ENCODE peak calls at places on chromosomes 6 and 20, in six cellular contexts. W, R, P, K, S and C are unnamed samples.

GRCh38 chr6:82954937-82955577 is 110.6 kb downstream of the UBE3D start:
- DNase-seq in P (no peak), W (no peak), S (peak), R (no peak), K (peak), C (no peak)

GRCh38 chr6:22653980-22654610 is 84.7 kb downstream of the HDGFL1 start:
- DNase-seq in P (no peak), R (no peak), S (no peak), W (no peak), K (peak), C (no peak)

GRCh38 chr20:63457737-63458136 is 14.7 kb downstream of the KCNQ2 start:
- DNase-seq in K (peak), R (no peak), P (no peak), S (no peak), W (peak), C (peak)

GRCh38 chr20:36132802-36133211 is 21.7 kb upstream of the EPB41L1 start:
- DNase-seq in K (no peak), S (no peak), W (no peak), P (no peak), R (no peak), C (no peak)

GRCh38 chr6:99346595-99346994 is 2.9 kb downstream of the FAXC start:
- DNase-seq in W (no peak), K (no peak), P (no peak), S (no peak), R (no peak), C (no peak)

GRCh38 chr6:134267917-134268361 is 50.0 kb downstream of the SGK1 start:
- DNase-seq in P (no peak), S (no peak), W (no peak), R (no peak), K (peak), C (no peak)

GRCh38 chr20:21719592-21720214 is 14.2 kb downstream of the PAX1 start:
- DNase-seq in R (peak), P (no peak), W (peak), K (peak), S (peak), C (peak)

GRCh38 chr20:9015984-9016324 is 52.9 kb upstream of the PLCB4 start:
- DNase-seq in W (no peak), P (no peak), S (no peak), K (peak), R (no peak), C (no peak)

GRCh38 chr6:11851405-11851804 is 72.8 kb upstream of the ADTRP start:
- DNase-seq in W (peak), P (no peak), R (no peak), S (no peak), K (peak), C (peak)

GRCh38 chr6:91716361-91716760 is 1129.5 kb upstream of the MAP3K7 start:
- DNase-seq in S (no peak), W (no peak), R (no peak), P (no peak), K (no peak), C (no peak)

GRCh38 chr6:141097471-141097870 is 1035.3 kb upstream of the GJE1 start:
- DNase-seq in R (no peak), W (no peak), P (no peak), K (peak), S (no peak), C (no peak)

GRCh38 chr6:36559394-36559793 is 12.1 kb upstream of the STK38 start:
- DNase-seq in P (no peak), R (no peak), S (no peak), K (no peak), W (no peak), C (no peak)

GRCh38 chr6:38542031-38542430 is 97.7 kb downstream of the BTBD9 start:
- DNase-seq in S (peak), R (no peak), P (no peak), K (peak), W (no peak), C (no peak)

GRCh38 chr6:75210885-75211739 is 5.3 kb upstream of the COL12A1 start:
- DNase-seq in R (no peak), P (no peak), K (peak), S (peak), W (no peak), C (peak)

GRCh38 chr6:97203343-97203742 is 79.7 kb downstream of the MMS22L start:
- DNase-seq in P (no peak), W (no peak), R (no peak), K (peak), S (peak), C (peak)

GRCh38 chr6:55239099-55239498 is 64.8 kb downstream of the HCRTR2 start:
- DNase-seq in S (no peak), R (no peak), P (no peak), W (no peak), K (no peak), C (no peak)

GRCh38 chr20:53390780-53391179 is 202.9 kb downstream of the ZNF217 start:
- DNase-seq in K (no peak), R (no peak), W (no peak), P (no peak), S (no peak), C (no peak)

GRCh38 chr6:132813173-132813856 is 1.1 kb upstream of the RPS12 start:
- DNase-seq in P (peak), R (no peak), S (no peak), K (peak), W (no peak), C (peak)

GRCh38 chr6:44072959-44073611 is 54.2 kb downstream of the MRPL14 start:
- DNase-seq in W (no peak), S (no peak), P (peak), K (peak), R (no peak), C (peak)

GRCh38 chr6:132131777-132132176 is 180.6 kb upstream of the CCN2 start:
- DNase-seq in S (peak), K (peak), W (peak), R (peak), P (no peak), C (peak)

GRCh38 chr20:9711872-9712271 is 127.0 kb downstream of the PAK5 start:
- DNase-seq in P (no peak), W (no peak), K (no peak), S (no peak), R (no peak), C (no peak)

GRCh38 chr20:3471397-3472021 is 691 bp downstream of the ATRN start:
- DNase-seq in P (no peak), W (no peak), K (no peak), S (no peak), R (no peak), C (peak)

GRCh38 chr20:45611054-45611453 is 18.5 kb upstream of the WFDC10A start:
- DNase-seq in P (no peak), S (peak), W (peak), K (peak), R (no peak), C (peak)

DNA sequence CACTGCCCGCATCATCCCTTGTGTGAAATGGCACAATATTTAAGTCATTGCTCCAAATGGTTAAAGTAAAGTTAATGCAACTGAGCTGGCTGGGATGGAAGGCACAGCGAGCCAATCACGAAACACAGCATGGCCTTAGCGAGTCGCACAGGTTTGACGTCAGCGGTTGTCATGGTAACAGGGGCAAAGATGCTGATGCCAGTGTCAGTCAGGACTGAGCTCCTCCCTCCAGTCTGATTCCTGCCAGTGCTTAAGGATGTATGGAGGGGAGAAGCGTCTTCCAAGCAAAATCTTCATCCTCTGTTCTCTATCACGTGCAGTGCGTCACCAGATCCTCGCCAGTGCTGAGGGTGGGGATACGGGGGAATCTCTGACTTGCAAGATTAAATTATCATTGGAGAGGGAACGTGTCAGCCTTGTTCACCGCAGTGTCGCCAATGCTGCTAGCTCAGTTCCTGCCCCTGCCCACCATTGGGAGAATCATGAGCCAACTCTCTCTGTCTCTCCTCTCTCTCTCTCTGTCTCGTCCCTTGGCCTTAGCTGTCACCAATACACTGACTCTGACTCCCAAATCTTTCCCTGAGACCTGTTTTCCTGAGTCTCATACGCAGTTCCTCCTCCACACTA is 24.5 kb downstream of the TSPYL4 start:
- DNase-seq in W (no peak), K (peak), S (peak), R (no peak), P (no peak), C (peak)
- H3K4me3 ChIP-seq in W (no peak), K (no peak), S (peak), R (peak), P (no peak), C (no peak)

GRCh38 chr6:124955108-124955851 is 7.0 kb upstream of the RNF217 start:
- DNase-seq in K (no peak), W (no peak), R (no peak), P (no peak), S (no peak), C (peak)
- H3K4me3 ChIP-seq in K (no peak), W (no peak), R (no peak), P (no peak), S (no peak), C (no peak)

DNA sequence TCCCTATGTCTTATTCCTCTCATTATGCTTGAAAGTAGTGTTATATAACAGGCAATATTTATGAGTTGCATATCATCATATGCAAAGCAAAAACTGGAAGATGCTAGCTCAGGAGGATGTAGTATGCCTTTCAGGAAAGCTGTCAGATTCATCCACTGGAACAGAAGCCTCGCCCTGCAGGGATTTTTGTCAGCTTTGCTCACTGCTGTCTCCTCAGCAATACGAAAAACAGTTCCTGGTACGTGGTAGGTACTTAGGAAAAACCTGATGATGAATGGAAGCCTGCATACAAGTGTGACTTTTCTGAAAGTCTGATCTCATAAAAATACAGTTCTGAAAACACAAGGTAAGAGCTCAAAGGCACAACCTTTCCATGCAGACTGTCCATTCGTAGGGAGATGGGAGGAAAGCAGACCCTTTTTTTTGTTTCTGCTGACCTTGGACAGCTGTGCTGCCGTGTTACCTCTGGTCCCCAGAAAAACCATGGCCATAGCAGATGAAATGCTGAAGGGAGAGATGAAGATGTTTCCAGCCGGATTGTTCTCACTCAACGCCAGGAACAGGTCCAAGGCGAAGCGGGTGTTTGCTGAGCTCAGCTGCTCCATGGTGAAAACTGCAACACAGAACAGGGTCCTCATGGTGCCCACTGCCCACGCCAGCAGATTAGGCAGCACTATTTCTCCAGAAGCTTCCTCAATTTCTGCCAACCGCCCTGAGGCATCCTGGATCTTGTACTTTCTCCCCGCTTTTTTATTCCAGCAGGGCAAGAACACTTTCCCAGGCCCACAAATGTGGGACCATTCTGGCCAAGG is 1.5 kb downstream of the SERPINB1 start:
- DNase-seq in W (no peak), S (no peak), R (no peak), K (peak), P (no peak), C (no peak)
- H3K4me3 ChIP-seq in W (peak), S (peak), R (peak), K (peak), P (peak), C (peak)

DNA sequence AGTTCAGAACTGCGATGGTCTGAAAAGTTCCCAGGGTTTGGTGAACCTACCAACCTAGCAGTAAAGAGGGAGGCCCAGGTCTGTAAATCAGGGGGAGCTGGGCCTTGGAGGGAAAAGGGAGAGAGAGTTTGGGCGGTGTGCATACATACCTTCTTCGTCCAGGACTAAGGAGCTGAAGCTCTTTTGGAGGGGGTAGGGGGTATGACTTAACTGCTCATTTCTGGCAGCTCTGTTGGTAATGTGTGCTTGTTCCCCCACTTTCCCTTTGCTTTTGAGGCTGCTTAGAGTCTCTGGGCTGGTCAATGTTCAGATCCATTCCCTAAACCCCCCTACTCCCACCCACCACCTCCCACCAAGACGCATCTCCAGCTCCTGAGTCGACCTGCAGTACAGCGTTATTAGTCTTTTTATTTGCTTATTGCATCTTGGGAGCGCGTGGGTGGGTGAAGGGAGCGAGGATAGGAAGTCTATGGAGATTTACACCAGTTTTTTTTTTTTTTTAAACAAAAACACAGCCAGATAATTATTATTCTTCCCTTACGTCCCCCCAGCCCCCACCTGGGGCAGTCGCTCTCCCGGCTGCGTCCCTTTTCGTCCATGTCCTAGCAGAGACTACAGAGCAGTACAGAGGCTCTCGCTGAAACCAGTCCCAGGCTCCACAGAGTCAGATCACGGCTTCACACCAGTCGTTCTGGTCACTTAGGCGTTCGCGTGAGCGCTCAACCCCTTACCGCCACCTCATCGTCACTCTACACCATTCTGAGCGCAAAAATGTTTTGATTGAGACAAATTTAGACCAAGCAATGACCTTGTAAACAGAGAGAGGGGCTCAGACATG is 894 bp upstream of the PRRT1 start:
- DNase-seq in P (no peak), K (peak), W (no peak), R (no peak), S (no peak), C (peak)
- H3K4me3 ChIP-seq in P (peak), K (peak), W (peak), R (peak), S (peak), C (peak)

DNA sequence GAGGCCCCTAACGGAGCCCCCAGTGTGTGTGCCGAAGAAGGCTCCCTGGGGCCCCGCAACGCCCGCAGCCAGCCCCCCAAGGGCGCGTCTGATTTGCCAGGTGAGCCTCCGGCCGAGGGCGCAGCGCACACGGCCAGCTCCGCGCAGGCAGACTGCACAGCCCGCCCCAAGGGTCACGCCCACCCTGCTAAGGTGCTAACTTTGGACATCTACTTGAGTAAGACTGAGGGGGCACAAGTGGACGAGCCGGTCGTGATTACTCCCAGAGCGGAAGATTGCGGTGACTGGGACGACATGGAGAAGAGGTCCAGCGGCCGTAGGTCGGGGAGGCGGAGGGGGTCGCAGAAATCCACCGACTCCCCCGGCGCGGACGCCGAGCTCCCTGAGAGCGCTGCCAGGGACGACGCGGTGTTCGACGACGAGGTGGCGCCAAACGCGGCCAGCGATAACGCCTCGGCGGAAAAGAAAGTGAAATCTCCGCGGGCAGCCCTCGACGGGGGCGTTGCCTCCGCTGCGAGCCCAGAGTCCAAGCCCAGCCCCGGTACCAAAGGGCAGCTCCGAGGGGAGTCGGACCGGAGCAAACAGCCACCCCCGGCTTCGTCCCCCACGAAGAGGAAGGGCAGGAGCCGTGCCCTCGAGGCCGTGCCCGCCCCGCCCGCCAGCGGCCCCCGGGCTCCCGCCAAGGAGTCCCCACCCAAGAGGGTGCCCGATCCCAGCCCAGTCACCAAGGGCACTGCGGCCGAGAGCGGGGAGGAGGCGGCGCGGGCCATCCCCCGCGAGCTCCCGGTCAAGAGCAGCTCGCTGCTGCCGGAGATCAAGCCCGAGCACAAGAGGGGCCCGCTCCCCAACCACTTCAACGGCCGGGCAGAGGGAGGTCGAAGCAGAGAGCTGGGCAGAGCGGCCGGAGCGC is 117.0 kb downstream of the RTN4IP1 start:
- DNase-seq in S (no peak), R (no peak), K (peak), W (no peak), P (peak), C (peak)
- H3K4me3 ChIP-seq in S (peak), R (peak), K (peak), W (peak), P (peak), C (peak)

GRCh38 chr6:108727966-108728730 is 120.1 kb upstream of the ARMC2 start:
- DNase-seq in K (no peak), W (no peak), R (no peak), S (no peak), P (no peak), C (no peak)

GRCh38 chr6:108728826-108729225 is 119.4 kb upstream of the ARMC2 start:
- DNase-seq in R (no peak), W (no peak), S (no peak), K (no peak), P (no peak), C (no peak)

GRCh38 chr6:108731229-108731565 is 117.0 kb upstream of the ARMC2 start:
- DNase-seq in S (no peak), W (no peak), P (no peak), R (no peak), K (no peak), C (no peak)

GRCh38 chr6:108732101-108732870 is 115.9 kb upstream of the ARMC2 start:
- DNase-seq in P (no peak), S (no peak), K (peak), W (no peak), R (peak), C (peak)

DNA sequence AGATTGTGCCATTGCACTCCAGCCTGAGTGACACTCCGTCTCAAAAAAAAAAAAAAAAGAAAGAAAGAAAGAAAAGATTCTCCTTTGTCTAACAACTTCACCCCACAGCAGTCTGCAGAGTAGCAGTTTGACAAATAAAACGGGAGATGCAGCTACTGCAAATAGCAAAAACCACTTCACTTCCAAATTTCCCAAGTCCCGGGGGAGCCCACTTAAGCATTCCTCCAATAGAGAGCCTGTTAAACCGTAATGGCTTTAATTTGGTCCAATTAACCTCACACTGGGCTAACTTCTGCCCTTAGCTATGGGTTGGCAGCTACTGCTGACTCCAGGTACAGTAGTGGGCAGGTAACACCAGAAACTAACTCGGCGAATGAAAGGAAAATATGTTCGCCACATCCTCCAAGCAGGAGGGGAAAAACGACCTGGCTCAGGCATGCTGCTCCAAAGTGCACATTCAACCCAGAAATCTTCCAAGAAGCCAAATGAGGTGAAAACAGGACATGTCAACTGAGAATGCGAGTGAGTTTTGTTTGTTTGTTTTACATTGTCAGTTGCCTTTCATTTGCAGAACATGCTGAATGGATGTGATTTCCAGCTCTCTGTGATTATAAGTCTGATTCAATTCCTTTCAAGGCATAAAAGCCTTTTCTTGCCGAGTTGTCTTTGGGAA is 117.5 kb upstream of the ARMC2 start:
- DNase-seq in K (no peak), R (no peak), S (no peak), P (no peak), W (no peak), C (no peak)
- H3K4me3 ChIP-seq in K (no peak), R (no peak), S (no peak), P (peak), W (no peak), C (peak)

GRCh38 chr20:49986049-49986448 is 3.3 kb downstream of the SNAI1 start:
- DNase-seq in R (no peak), S (no peak), P (no peak), W (no peak), K (no peak), C (no peak)
- H3K4me3 ChIP-seq in R (peak), S (peak), P (peak), W (no peak), K (no peak), C (peak)

GRCh38 chr6:31927242-31927867 is at the start of gene C2:
- DNase-seq in R (no peak), S (no peak), K (no peak), W (no peak), P (peak), C (no peak)

GRCh38 chr6:31928672-31928939 is 1.1 kb downstream of the C2 start:
- DNase-seq in S (no peak), K (no peak), P (no peak), R (no peak), W (no peak), C (no peak)

GRCh38 chr6:31922942-31923341 is 4.6 kb upstream of the C2 start:
- DNase-seq in S (no peak), P (no peak), K (no peak), W (no peak), R (no peak), C (no peak)

GRCh38 chr6:31930962-31931361 is 3.4 kb downstream of the C2 start:
- DNase-seq in S (no peak), R (no peak), K (no peak), P (no peak), W (no peak), C (no peak)

GRCh38 chr6:31927868-31928671 is 553 bp downstream of the C2 start:
- DNase-seq in K (no peak), R (no peak), W (no peak), S (no peak), P (no peak), C (no peak)
- H3K4me3 ChIP-seq in K (no peak), R (no peak), W (no peak), S (no peak), P (peak), C (peak)

GRCh38 chr6:25369450-25370086 is 90.4 kb downstream of the CARMIL1 start:
- DNase-seq in K (peak), R (no peak), S (no peak), P (no peak), W (no peak), C (no peak)
- H3K4me3 ChIP-seq in K (no peak), R (no peak), S (no peak), P (no peak), W (no peak), C (no peak)